ENCODE peak calls at places on chromosomes 6 and 20, in five cellular contexts. P, B, C, A and W are unnamed samples.

GRCh38 chr6:29559524-29560287 is at the start of gene UBD:
- DNase-seq in P (no peak), B (no peak), C (no peak), A (peak; percentile 28), W (no peak)

GRCh38 chr6:157867155-157867559 is 44.1 kb downstream of the SNX9 start:
- DNase-seq in P (no peak), B (no peak), C (peak; percentile 66), A (no peak), W (peak; percentile 41)

GRCh38 chr6:103783344-103783743 is 1076.4 kb downstream of the HACE1 start:
- DNase-seq in P (no peak), B (peak; percentile 88), C (peak; percentile 3), A (no peak), W (peak; percentile 3)

GRCh38 chr6:36479256-36479655 is 36.5 kb downstream of the KCTD20 start:
- DNase-seq in P (no peak), B (no peak), C (no peak), A (no peak), W (peak; percentile 21)

GRCh38 chr6:89928604-89929003 is 34.3 kb downstream of the GJA10 start:
- DNase-seq in P (no peak), B (no peak), C (peak; percentile 76), A (no peak), W (peak; percentile 78)

GRCh38 chr6:44898296-44898930 is 429.7 kb upstream of the RUNX2 start:
- DNase-seq in P (no peak), B (no peak), C (peak; percentile 57), A (no peak), W (peak; percentile 15)

GRCh38 chr6:152846825-152847224 is 96.2 kb downstream of the VIP start:
- DNase-seq in P (no peak), B (peak; percentile 17), C (peak; percentile 12), A (no peak), W (no peak)

GRCh38 chr20:23362392-23363256 is 642 bp downstream of the GZF1 start:
- DNase-seq in P (no peak), B (peak; percentile 75), C (peak; percentile 53), A (no peak), W (no peak)

GRCh38 chr6:108417027-108417426 is 122.2 kb downstream of the AFG1L start:
- DNase-seq in P (no peak), B (no peak), C (peak; percentile 69), A (no peak), W (peak; percentile 34)

GRCh38 chr6:43907312-43907711 is 137.3 kb downstream of the VEGFA start:
- DNase-seq in P (no peak), B (no peak), C (no peak), A (no peak), W (no peak)

GRCh38 chr6:83853968-83854501 is 875 bp downstream of the RIPPLY2 start:
- DNase-seq in P (no peak), B (peak; percentile 89), C (peak; percentile 6), A (no peak), W (no peak)

GRCh38 chr20:63082308-63082938 is 75.7 kb upstream of the BHLHE23 start:
- DNase-seq in P (peak; percentile 31), B (no peak), C (peak; percentile 23), A (peak; percentile 79), W (no peak)

GRCh38 chr20:62370807-62371587 is 3.9 kb upstream of the LAMA5 start:
- DNase-seq in P (no peak), B (no peak), C (no peak), A (no peak), W (no peak)

GRCh38 chr6:1322725-1323219 is 10.9 kb downstream of the FOXQ1 start:
- DNase-seq in P (no peak), B (no peak), C (peak; percentile 62), A (no peak), W (peak; percentile 57)

GRCh38 chr6:19472850-19473249 is 364.3 kb upstream of the ID4 start:
- DNase-seq in P (no peak), B (no peak), C (no peak), A (no peak), W (peak; percentile 15)

GRCh38 chr20:46137816-46138215 is 19.7 kb downstream of the CD40 start:
- DNase-seq in P (no peak), B (peak; percentile 55), C (no peak), A (no peak), W (no peak)

GRCh38 chr6:90076471-90076870 is 182.2 kb downstream of the GJA10 start:
- DNase-seq in P (no peak), B (no peak), C (no peak), A (no peak), W (no peak)

GRCh38 chr20:47278907-47279348 is 77.6 kb downstream of the ZMYND8 start:
- DNase-seq in P (no peak), B (no peak), C (peak; percentile 70), A (no peak), W (peak; percentile 48)

GRCh38 chr20:62246872-62247652 is 8.7 kb downstream of the OSBPL2 start:
- DNase-seq in P (no peak), B (no peak), C (no peak), A (no peak), W (no peak)

GRCh38 chr6:10582774-10583508 is 61.8 kb downstream of the GCNT2 start:
- DNase-seq in P (no peak), B (peak; percentile 97), C (no peak), A (no peak), W (no peak)